ENCODE peak calls at places on chromosomes 11 and 22, in ten cellular contexts. One of them, this sample, is unnamed.

GRCh38 chr11:66391322-66391721 is 19.8 kb upstream of the SLC29A2 start:
- DNase-seq in dorsolateral prefrontal cortex: no peak
- DNase-seq in AG04450: no peak
- DNase-seq in brain microvascular endothelial cell: no peak
- DNase-seq in Caco-2: no peak
- DNase-seq in kidney: no peak
- DNase-seq in lower leg skin: no peak
- DNase-seq in Calu3: no peak
- DNase-seq in prostate gland: no peak
- DNase-seq in NB4: no peak
- DNase-seq in this sample: no peak

GRCh38 chr22:47517062-47517461 is 754.6 kb downstream of the TBC1D22A start:
- DNase-seq in prostate gland: no peak
- DNase-seq in AG04450: no peak
- DNase-seq in kidney: no peak
- DNase-seq in NB4: no peak
- DNase-seq in brain microvascular endothelial cell: no peak
- DNase-seq in lower leg skin: no peak
- DNase-seq in Calu3: no peak
- DNase-seq in dorsolateral prefrontal cortex: no peak
- DNase-seq in Caco-2: no peak
- DNase-seq in this sample: no peak

GRCh38 chr11:68843703-68844312 is 2.1 kb upstream of the CPT1A start:
- DNase-seq in dorsolateral prefrontal cortex: peak; percentile 59
- DNase-seq in NB4: peak; percentile 92
- DNase-seq in Calu3: peak; percentile 92
- DNase-seq in kidney: peak; percentile 94
- DNase-seq in prostate gland: peak; percentile 80
- DNase-seq in Caco-2: peak; percentile 91
- DNase-seq in brain microvascular endothelial cell: no peak
- DNase-seq in lower leg skin: no peak
- DNase-seq in AG04450: no peak
- DNase-seq in this sample: peak; percentile 47

GRCh38 chr22:37818397-37819099 is 4.6 kb upstream of the GALR3 start:
- DNase-seq in AG04450: no peak
- DNase-seq in prostate gland: peak; percentile 44
- DNase-seq in dorsolateral prefrontal cortex: peak; percentile 73
- DNase-seq in lower leg skin: no peak
- DNase-seq in brain microvascular endothelial cell: peak; percentile 33
- DNase-seq in kidney: peak; percentile 84
- DNase-seq in NB4: no peak
- DNase-seq in Calu3: peak; percentile 66
- DNase-seq in Caco-2: no peak
- DNase-seq in this sample: peak; percentile 58

GRCh38 chr22:27636716-27637503 is 164.6 kb downstream of the MN1 start:
- DNase-seq in AG04450: no peak
- DNase-seq in kidney: no peak
- DNase-seq in NB4: no peak
- DNase-seq in Calu3: no peak
- DNase-seq in brain microvascular endothelial cell: no peak
- DNase-seq in lower leg skin: no peak
- DNase-seq in Caco-2: no peak
- DNase-seq in dorsolateral prefrontal cortex: no peak
- DNase-seq in prostate gland: no peak
- DNase-seq in this sample: no peak

GRCh38 chr11:109421981-109422590 is at the start of gene C11orf87:
- DNase-seq in Caco-2: no peak
- DNase-seq in Calu3: no peak
- DNase-seq in kidney: peak; percentile 48
- DNase-seq in prostate gland: no peak
- DNase-seq in lower leg skin: no peak
- DNase-seq in dorsolateral prefrontal cortex: peak; percentile 73
- DNase-seq in brain microvascular endothelial cell: no peak
- DNase-seq in AG04450: no peak
- DNase-seq in NB4: no peak
- DNase-seq in this sample: no peak

GRCh38 chr11:105783216-105783615 is 173.3 kb downstream of the GRIA4 start:
- DNase-seq in Calu3: no peak
- DNase-seq in NB4: no peak
- DNase-seq in kidney: no peak
- DNase-seq in Caco-2: no peak
- DNase-seq in AG04450: no peak
- DNase-seq in lower leg skin: no peak
- DNase-seq in dorsolateral prefrontal cortex: no peak
- DNase-seq in prostate gland: no peak
- DNase-seq in brain microvascular endothelial cell: no peak
- DNase-seq in this sample: no peak

GRCh38 chr11:74468521-74469280 is 1.4 kb upstream of the KCNE3 start:
- DNase-seq in Caco-2: no peak
- DNase-seq in Calu3: no peak
- DNase-seq in NB4: no peak
- DNase-seq in AG04450: no peak
- DNase-seq in dorsolateral prefrontal cortex: no peak
- DNase-seq in brain microvascular endothelial cell: no peak
- DNase-seq in kidney: no peak
- DNase-seq in prostate gland: no peak
- DNase-seq in lower leg skin: no peak
- DNase-seq in this sample: no peak

GRCh38 chr11:33325456-33325855 is 68.3 kb downstream of the HIPK3 start:
- DNase-seq in brain microvascular endothelial cell: no peak
- DNase-seq in AG04450: no peak
- DNase-seq in prostate gland: no peak
- DNase-seq in dorsolateral prefrontal cortex: no peak
- DNase-seq in Caco-2: no peak
- DNase-seq in NB4: no peak
- DNase-seq in kidney: no peak
- DNase-seq in Calu3: no peak
- DNase-seq in lower leg skin: no peak
- DNase-seq in this sample: no peak

GRCh38 chr11:33324211-33324985 is 67.2 kb downstream of the HIPK3 start:
- DNase-seq in dorsolateral prefrontal cortex: no peak
- DNase-seq in Caco-2: no peak
- DNase-seq in lower leg skin: no peak
- DNase-seq in brain microvascular endothelial cell: no peak
- DNase-seq in kidney: no peak
- DNase-seq in Calu3: no peak
- DNase-seq in AG04450: no peak
- DNase-seq in prostate gland: no peak
- DNase-seq in NB4: peak; percentile 54
- DNase-seq in this sample: no peak

GRCh38 chr11:33320814-33321330 is 63.7 kb downstream of the HIPK3 start:
- DNase-seq in Caco-2: no peak
- DNase-seq in brain microvascular endothelial cell: no peak
- DNase-seq in dorsolateral prefrontal cortex: no peak
- DNase-seq in lower leg skin: no peak
- DNase-seq in AG04450: no peak
- DNase-seq in kidney: no peak
- DNase-seq in Calu3: no peak
- DNase-seq in prostate gland: no peak
- DNase-seq in NB4: no peak
- DNase-seq in this sample: no peak

GRCh38 chr11:33321483-33321882 is 64.3 kb downstream of the HIPK3 start:
- DNase-seq in prostate gland: no peak
- DNase-seq in Caco-2: no peak
- DNase-seq in NB4: peak; percentile 31
- DNase-seq in brain microvascular endothelial cell: no peak
- DNase-seq in kidney: no peak
- DNase-seq in AG04450: no peak
- DNase-seq in Calu3: no peak
- DNase-seq in dorsolateral prefrontal cortex: no peak
- DNase-seq in lower leg skin: no peak
- DNase-seq in this sample: no peak

DNA sequence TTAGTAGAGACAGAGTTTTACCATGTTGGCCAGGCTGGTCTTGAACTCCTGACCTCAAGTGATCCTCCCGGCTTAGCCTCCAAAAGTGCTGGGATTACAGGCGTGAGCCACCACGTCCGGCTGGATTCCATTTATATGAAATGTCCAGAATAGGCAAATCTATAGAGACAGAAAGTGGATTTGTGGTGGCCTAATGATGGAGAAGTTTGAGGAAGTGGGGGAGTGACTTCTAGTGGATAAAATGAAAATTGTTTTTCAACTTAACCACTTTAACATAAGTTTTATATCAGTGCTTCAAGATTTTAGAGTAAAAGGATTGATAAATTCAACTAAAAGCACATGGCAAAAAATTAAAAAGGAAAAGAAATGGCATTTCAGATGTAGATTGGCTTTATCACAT is 66.2 kb downstream of the HIPK3 start:
- DNase-seq in lower leg skin: no peak
- DNase-seq in brain microvascular endothelial cell: no peak
- DNase-seq in kidney: no peak
- DNase-seq in AG04450: no peak
- DNase-seq in Calu3: no peak
- DNase-seq in Caco-2: no peak
- DNase-seq in dorsolateral prefrontal cortex: no peak
- DNase-seq in NB4: peak; percentile 28
- DNase-seq in prostate gland: no peak
- DNase-seq in this sample: no peak
- TF ChIP-seq CTCF in lower leg skin: no peak
- TF ChIP-seq CTCF in brain microvascular endothelial cell: no peak
- TF ChIP-seq CTCF in kidney: no peak
- TF ChIP-seq CTCF in AG04450: no peak
- TF ChIP-seq CTCF in Calu3: no peak
- TF ChIP-seq CTCF in Caco-2: no peak
- TF ChIP-seq CTCF in dorsolateral prefrontal cortex: no peak
- TF ChIP-seq CTCF in NB4: no peak
- TF ChIP-seq CTCF in prostate gland: no peak
- TF ChIP-seq CTCF in this sample: no peak

GRCh38 chr11:9313648-9314290 is 624 bp downstream of the TMEM41B start:
- DNase-seq in kidney: no peak
- DNase-seq in lower leg skin: no peak
- DNase-seq in Caco-2: no peak
- DNase-seq in NB4: peak; percentile 47
- DNase-seq in AG04450: no peak
- DNase-seq in Calu3: no peak
- DNase-seq in prostate gland: peak; percentile 8
- DNase-seq in dorsolateral prefrontal cortex: no peak
- DNase-seq in brain microvascular endothelial cell: no peak
- DNase-seq in this sample: no peak

GRCh38 chr11:9315078-9315688 is 790 bp upstream of the TMEM41B start:
- DNase-seq in AG04450: no peak
- DNase-seq in kidney: no peak
- DNase-seq in NB4: peak; percentile 63
- DNase-seq in brain microvascular endothelial cell: no peak
- DNase-seq in Calu3: peak; percentile 4
- DNase-seq in Caco-2: no peak
- DNase-seq in lower leg skin: no peak
- DNase-seq in prostate gland: no peak
- DNase-seq in dorsolateral prefrontal cortex: no peak
- DNase-seq in this sample: peak; percentile 18

GRCh38 chr11:9316334-9316733 is 1.9 kb upstream of the TMEM41B start:
- DNase-seq in kidney: no peak
- DNase-seq in AG04450: no peak
- DNase-seq in NB4: no peak
- DNase-seq in lower leg skin: no peak
- DNase-seq in Caco-2: no peak
- DNase-seq in prostate gland: no peak
- DNase-seq in dorsolateral prefrontal cortex: no peak
- DNase-seq in brain microvascular endothelial cell: no peak
- DNase-seq in Calu3: no peak
- DNase-seq in this sample: no peak

GRCh38 chr11:9310485-9310884 is 3.9 kb downstream of the TMEM41B start:
- DNase-seq in brain microvascular endothelial cell: no peak
- DNase-seq in Caco-2: no peak
- DNase-seq in AG04450: no peak
- DNase-seq in Calu3: no peak
- DNase-seq in NB4: no peak
- DNase-seq in dorsolateral prefrontal cortex: no peak
- DNase-seq in lower leg skin: no peak
- DNase-seq in prostate gland: no peak
- DNase-seq in kidney: no peak
- DNase-seq in this sample: no peak

GRCh38 chr11:9314291-9315077 is at the start of gene TMEM41B:
- DNase-seq in NB4: peak; percentile 99
- DNase-seq in dorsolateral prefrontal cortex: peak; percentile 99
- DNase-seq in brain microvascular endothelial cell: peak; percentile 97
- DNase-seq in lower leg skin: peak; percentile 96
- DNase-seq in kidney: peak; percentile 99
- DNase-seq in Caco-2: peak; percentile 98
- DNase-seq in prostate gland: peak; percentile 95
- DNase-seq in Calu3: peak; percentile 99
- DNase-seq in AG04450: peak; percentile 94
- DNase-seq in this sample: peak; percentile 99
- TF ChIP-seq CTCF in NB4: no peak
- TF ChIP-seq CTCF in dorsolateral prefrontal cortex: peak; percentile 57
- TF ChIP-seq CTCF in brain microvascular endothelial cell: peak; percentile 8
- TF ChIP-seq CTCF in lower leg skin: no peak
- TF ChIP-seq CTCF in kidney: no peak
- TF ChIP-seq CTCF in Caco-2: peak; percentile 16
- TF ChIP-seq CTCF in prostate gland: peak; percentile 31
- TF ChIP-seq CTCF in Calu3: no peak
- TF ChIP-seq CTCF in AG04450: peak; percentile 11
- TF ChIP-seq CTCF in this sample: no peak

DNA sequence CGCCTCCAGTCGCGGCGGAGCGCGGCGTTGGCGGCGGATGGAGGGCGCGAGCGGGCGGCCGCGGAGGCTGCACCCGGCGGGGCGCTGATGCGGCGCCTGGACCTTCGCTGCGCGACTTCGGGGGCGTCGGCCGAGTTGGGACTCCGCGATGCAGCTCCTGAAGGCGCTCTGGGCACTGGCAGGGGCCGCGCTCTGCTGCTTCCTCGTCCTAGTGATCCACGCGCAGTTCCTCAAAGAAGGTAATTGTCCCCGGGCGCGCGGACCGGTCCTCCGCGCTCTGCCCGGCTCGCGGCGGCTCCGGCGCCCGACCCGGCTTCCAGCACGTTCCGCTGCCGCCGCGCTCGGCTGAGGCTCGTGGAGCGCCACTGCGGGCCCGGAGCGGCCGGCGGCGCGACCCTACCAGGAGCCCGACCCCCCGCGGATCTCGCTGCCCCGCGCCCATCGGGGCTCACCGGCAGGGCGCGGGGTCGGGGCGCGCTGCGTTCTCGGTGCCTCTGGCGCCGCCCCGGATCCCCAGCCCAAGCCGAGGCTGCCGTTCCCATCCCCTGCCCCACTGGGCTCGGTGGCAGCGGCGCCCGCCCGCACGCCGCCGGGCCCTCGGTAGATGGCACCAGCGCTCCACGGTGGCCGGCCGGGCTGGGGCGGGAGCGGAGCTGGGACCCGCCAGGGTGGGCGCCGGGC is 1251.2 kb downstream of the BRD1 start:
- DNase-seq in brain microvascular endothelial cell: no peak
- DNase-seq in AG04450: no peak
- DNase-seq in dorsolateral prefrontal cortex: peak; percentile 83
- DNase-seq in prostate gland: peak; percentile 27
- DNase-seq in Caco-2: no peak
- DNase-seq in lower leg skin: no peak
- DNase-seq in NB4: peak; percentile 24
- DNase-seq in Calu3: no peak
- DNase-seq in kidney: peak; percentile 71
- DNase-seq in this sample: no peak
- TF ChIP-seq CTCF in brain microvascular endothelial cell: peak; percentile 12
- TF ChIP-seq CTCF in AG04450: no peak
- TF ChIP-seq CTCF in dorsolateral prefrontal cortex: peak; percentile 87
- TF ChIP-seq CTCF in prostate gland: peak; percentile 50
- TF ChIP-seq CTCF in Caco-2: no peak
- TF ChIP-seq CTCF in lower leg skin: no peak
- TF ChIP-seq CTCF in NB4: peak; percentile 18
- TF ChIP-seq CTCF in Calu3: no peak
- TF ChIP-seq CTCF in kidney: peak; percentile 37
- TF ChIP-seq CTCF in this sample: no peak

DNA sequence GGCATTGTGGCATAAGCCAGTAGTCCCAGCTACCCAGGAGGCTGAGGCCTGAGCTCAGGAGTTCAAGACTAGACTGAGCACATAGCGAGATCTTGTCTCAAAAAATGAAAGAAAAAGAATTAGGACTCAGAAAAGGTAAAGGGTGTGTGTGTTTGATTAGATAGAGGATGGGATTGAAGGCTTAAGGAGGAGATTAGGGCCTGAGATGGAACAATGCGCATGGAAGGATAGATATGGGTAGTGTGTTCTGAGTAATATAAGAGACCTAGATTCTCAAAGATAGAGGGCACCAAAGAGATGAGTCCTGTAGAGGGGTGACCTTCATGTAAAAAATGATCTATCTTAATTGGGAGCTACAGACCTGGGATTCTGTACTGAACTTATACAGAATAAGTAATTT is 17.3 kb upstream of the RAB30 start:
- DNase-seq in dorsolateral prefrontal cortex: no peak
- DNase-seq in brain microvascular endothelial cell: no peak
- DNase-seq in NB4: peak; percentile 27
- DNase-seq in lower leg skin: no peak
- DNase-seq in AG04450: no peak
- DNase-seq in prostate gland: no peak
- DNase-seq in Calu3: no peak
- DNase-seq in kidney: no peak
- DNase-seq in Caco-2: no peak
- DNase-seq in this sample: no peak
- TF ChIP-seq CTCF in dorsolateral prefrontal cortex: peak; percentile 9
- TF ChIP-seq CTCF in brain microvascular endothelial cell: peak; percentile 13
- TF ChIP-seq CTCF in NB4: no peak
- TF ChIP-seq CTCF in lower leg skin: no peak
- TF ChIP-seq CTCF in AG04450: no peak
- TF ChIP-seq CTCF in prostate gland: no peak
- TF ChIP-seq CTCF in Calu3: no peak
- TF ChIP-seq CTCF in kidney: no peak
- TF ChIP-seq CTCF in Caco-2: peak; percentile 13
- TF ChIP-seq CTCF in this sample: no peak

This sample was measured in natural killer cell.